ENCODE peak calls at places on chromosomes 7 and 10, in nine cellular contexts. Y is tibial artery, Q is lower lobe of right lung, C is left ventricle myocardium inferior, A is MM.1S, F is mesendoderm, E is Karpas-422, W is fibroblast of lung, S is adrenal gland. J is an unnamed sample.

GRCh38 chr10:63697956-63698814 is 177.0 kb downstream of the REEP3 start:
- DNase-seq in Y (no peak), Q (no peak), C (no peak), A (no peak), F (no peak), E (peak; percentile 79), W (no peak), S (peak; percentile 65), J (no peak)

GRCh38 chr7:36190447-36191291 is 37.6 kb downstream of the EEPD1 start:
- DNase-seq in Y (no peak), Q (peak; percentile 75), C (peak; percentile 32), A (no peak), F (no peak), E (peak; percentile 59), W (no peak), S (peak; percentile 54), J (no peak)

GRCh38 chr7:99193527-99194214 is 14.2 kb downstream of the KPNA7 start:
- DNase-seq in Y (no peak), Q (no peak), C (no peak), A (no peak), F (no peak), E (no peak), W (peak; percentile 80), S (peak; percentile 46), J (no peak)

GRCh38 chr7:77917500-77918262 is 119.1 kb downstream of the PHTF2 start:
- DNase-seq in Y (no peak), Q (no peak), C (no peak), A (no peak), F (no peak), E (no peak), W (no peak), S (no peak), J (no peak)

GRCh38 chr10:87706731-87707130 is 47.1 kb downstream of the PAPSS2 start:
- DNase-seq in Y (no peak), Q (no peak), C (no peak), A (no peak), F (no peak), E (no peak), W (peak; percentile 64), S (peak; percentile 71), J (no peak)

GRCh38 chr7:2258661-2259365 is 16.8 kb downstream of the NUDT1 start:
- DNase-seq in Y (no peak), Q (peak; percentile 44), C (no peak), A (no peak), F (no peak), E (no peak), W (no peak), S (no peak), J (no peak)

GRCh38 chr7:348962-349755 is 59.2 kb downstream of the FOXL3 start:
- DNase-seq in Y (no peak), Q (no peak), C (no peak), A (no peak), F (no peak), E (no peak), W (no peak), S (no peak), J (no peak)

GRCh38 chr10:67259319-67259929 is 333.6 kb downstream of the LRRTM3 start:
- DNase-seq in Y (no peak), Q (no peak), C (no peak), A (no peak), F (no peak), E (no peak), W (no peak), S (no peak), J (peak; percentile 21)

GRCh38 chr7:118195837-118196474 is 12.0 kb downstream of the LSM8 start:
- DNase-seq in Y (no peak), Q (no peak), C (no peak), A (peak; percentile 69), F (peak; percentile 59), E (peak; percentile 85), W (peak; percentile 59), S (peak; percentile 82), J (peak; percentile 67)

GRCh38 chr7:139317954-139318505 is 23.1 kb upstream of the FMC1 start:
- DNase-seq in Y (no peak), Q (no peak), C (no peak), A (no peak), F (no peak), E (no peak), W (no peak), S (peak; percentile 12), J (no peak)

GRCh38 chr7:141550694-141551079 is 523 bp upstream of the AGK start:
- DNase-seq in Y (no peak), Q (no peak), C (peak; percentile 19), A (no peak), F (no peak), E (no peak), W (no peak), S (peak; percentile 2), J (peak; percentile 19)

GRCh38 chr10:22986771-22987542 is 59.1 kb downstream of the ARMC3 start:
- DNase-seq in Y (no peak), Q (no peak), C (no peak), A (peak; percentile 32), F (no peak), E (peak; percentile 62), W (peak; percentile 36), S (no peak), J (no peak)

GRCh38 chr7:157487046-157487770 is 150.4 kb downstream of the DNAJB6 start:
- DNase-seq in Y (no peak), Q (no peak), C (no peak), A (no peak), F (no peak), E (no peak), W (no peak), S (no peak), J (no peak)

GRCh38 chr7:20798081-20798693 is 11.5 kb upstream of the SP8 start:
- DNase-seq in Y (no peak), Q (peak; percentile 69), C (no peak), A (peak; percentile 89), F (peak; percentile 66), E (peak; percentile 44), W (peak; percentile 39), S (peak; percentile 40), J (peak; percentile 76)

GRCh38 chr10:71150811-71151210 is 61.6 kb upstream of the UNC5B start:
- DNase-seq in Y (no peak), Q (no peak), C (no peak), A (no peak), F (no peak), E (no peak), W (no peak), S (no peak), J (no peak)
- H3K27me3 ChIP-seq in Y (no peaks in the 10 kb centered on the region), Q (no peaks in the 10 kb centered on the region), C (no peaks in the 10 kb centered on the region), A (no peaks in the 10 kb centered on the region), F (no peaks in the 10 kb centered on the region), E (no peaks in the 10 kb centered on the region), W (no peaks in the 10 kb centered on the region), S (no peaks in the 10 kb centered on the region), J (no peaks in the 10 kb centered on the region)

GRCh38 chr7:23530901-23531793 is 634 bp downstream of the TRA2A start:
- DNase-seq in Y (no peak), Q (peak; percentile 72), C (peak; percentile 42), A (peak; percentile 50), F (peak; percentile 83), E (peak; percentile 79), W (peak; percentile 62), S (peak; percentile 77), J (peak; percentile 65)

GRCh38 chr7:23529262-23529859 is 2.4 kb downstream of the TRA2A start:
- DNase-seq in Y (no peak), Q (no peak), C (no peak), A (no peak), F (no peak), E (peak; percentile 38), W (no peak), S (no peak), J (no peak)

GRCh38 chr7:23533160-23533559 is 1.4 kb upstream of the TRA2A start:
- DNase-seq in Y (no peak), Q (no peak), C (no peak), A (no peak), F (no peak), E (peak; percentile 51), W (no peak), S (no peak), J (no peak)

GRCh38 chr7:23531794-23532489 is at the start of gene TRA2A:
- DNase-seq in Y (peak; percentile 98), Q (peak; percentile 99), C (peak; percentile 99), A (peak; percentile 97), F (peak; percentile 97), E (peak; percentile 99), W (peak; percentile 89), S (peak; percentile 98), J (peak; percentile 98)

DNA sequence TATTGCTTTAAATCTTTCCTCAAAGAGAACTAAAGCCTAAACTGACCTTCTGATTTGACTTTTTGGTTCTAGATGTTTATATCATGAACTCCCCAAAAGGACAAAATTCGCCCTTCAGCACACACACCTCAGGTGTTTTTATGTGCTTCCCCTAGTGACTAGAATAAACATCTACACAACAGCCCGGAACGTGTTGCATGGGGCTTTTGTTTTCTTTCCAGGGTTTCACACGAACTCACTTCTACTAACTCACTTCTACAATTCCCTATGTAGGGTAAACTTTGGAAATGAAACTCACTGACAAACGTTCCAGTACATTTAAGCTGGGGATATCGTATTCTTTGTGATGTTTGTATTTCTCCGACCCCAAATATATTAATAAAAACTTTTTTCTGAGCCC is 1.4 kb downstream of the TRA2A start:
- DNase-seq in Y (no peak), Q (no peak), C (no peak), A (peak; percentile 67), F (peak; percentile 83), E (peak; percentile 78), W (peak; percentile 33), S (no peak), J (peak; percentile 29)
- H3K27ac ChIP-seq in Y (peak overlapping the region; percentile 93), Q (peak overlapping the region; percentile 94), C (peak overlapping the region; percentile 96), A (peak overlapping the region; percentile 90), F (no peak overlapping the region), E (peak overlapping the region; percentile 81), W (peak overlapping the region; percentile 100), S (peak overlapping the region; percentile 98), J (no peak overlapping the region)

GRCh38 chr10:133328358-133329343 is 8.0 kb downstream of the CALY start:
- DNase-seq in Y (no peak), Q (peak; percentile 43), C (no peak), A (no peak), F (no peak), E (no peak), W (no peak), S (no peak), J (no peak)

GRCh38 chr10:133326745-133327650 is 9.7 kb downstream of the CALY start:
- DNase-seq in Y (no peak), Q (peak; percentile 40), C (no peak), A (no peak), F (no peak), E (no peak), W (peak; percentile 52), S (peak; percentile 34), J (no peak)

GRCh38 chr10:133325761-133326463 is 10.8 kb downstream of the CALY start:
- DNase-seq in Y (no peak), Q (peak; percentile 29), C (no peak), A (no peak), F (no peak), E (no peak), W (no peak), S (no peak), J (no peak)

GRCh38 chr10:133329401-133330202 is 7.1 kb downstream of the CALY start:
- DNase-seq in Y (peak; percentile 83), Q (peak; percentile 89), C (peak; percentile 85), A (peak; percentile 84), F (peak; percentile 87), E (peak; percentile 95), W (peak; percentile 84), S (peak; percentile 90), J (peak; percentile 86)

GRCh38 chr10:133327651-133328357 is 8.9 kb downstream of the CALY start:
- DNase-seq in Y (no peak), Q (no peak), C (no peak), A (no peak), F (no peak), E (no peak), W (peak; percentile 36), S (peak; percentile 37), J (no peak)
- H3K27me3 ChIP-seq in Y (peaks cover 3% of the 10 kb centered on the region), Q (peaks cover 84% of the 10 kb centered on the region), C (peaks cover 92% of the 10 kb centered on the region), A (peaks cover 68% of the 10 kb centered on the region), F (peaks cover 22% of the 10 kb centered on the region), E (no peaks in the 10 kb centered on the region), W (peaks cover 22% of the 10 kb centered on the region), S (peaks cover 41% of the 10 kb centered on the region), J (peaks cover 49% of the 10 kb centered on the region)

GRCh38 chr10:12670004-12670403 is 320.7 kb downstream of the CAMK1D start:
- DNase-seq in Y (no peak), Q (no peak), C (no peak), A (no peak), F (no peak), E (no peak), W (peak; percentile 18), S (no peak), J (no peak)
- H3K27ac ChIP-seq in Y (no peak overlapping the region), Q (no peak overlapping the region), C (no peak overlapping the region), A (no peak overlapping the region), F (no peak overlapping the region), E (no peak overlapping the region), W (no peak overlapping the region), S (no peak overlapping the region), J (no peak overlapping the region)

J was measured in colonic mucosa.